ENCODE peak calls at places on chromosomes 2 and 18, in six cellular contexts. One of them, this sample, is unnamed.

GRCh38 chr18:6979954-6980353 is 137.6 kb downstream of the LAMA1 start:
- DNase-seq in fibroblast of pulmonary artery: no peak
- DNase-seq in breast epithelium: no peak
- DNase-seq in fibroblast of lung: no peak
- DNase-seq in hepatocyte: no peak
- DNase-seq in GM12865: no peak
- DNase-seq in this sample: no peak

GRCh38 chr2:43225093-43225787 is 1.2 kb downstream of the ZFP36L2 start:
- DNase-seq in fibroblast of pulmonary artery: peak; percentile 79
- DNase-seq in breast epithelium: peak; percentile 51
- DNase-seq in fibroblast of lung: peak; percentile 87
- DNase-seq in hepatocyte: peak; percentile 70
- DNase-seq in GM12865: peak; percentile 77
- DNase-seq in this sample: peak; percentile 87

GRCh38 chr2:219020604-219021365 is 20.5 kb downstream of the CFAP65 start:
- DNase-seq in fibroblast of pulmonary artery: peak; percentile 30
- DNase-seq in breast epithelium: no peak
- DNase-seq in fibroblast of lung: no peak
- DNase-seq in hepatocyte: no peak
- DNase-seq in GM12865: no peak
- DNase-seq in this sample: no peak

GRCh38 chr2:232094883-232095282 is 133.4 kb downstream of the DIS3L2 start:
- DNase-seq in fibroblast of pulmonary artery: no peak
- DNase-seq in breast epithelium: no peak
- DNase-seq in fibroblast of lung: no peak
- DNase-seq in hepatocyte: no peak
- DNase-seq in GM12865: no peak
- DNase-seq in this sample: no peak

GRCh38 chr2:187581125-187581896 is 27.1 kb upstream of the TFPI start:
- DNase-seq in fibroblast of pulmonary artery: peak; percentile 73
- DNase-seq in breast epithelium: no peak
- DNase-seq in fibroblast of lung: peak; percentile 69
- DNase-seq in hepatocyte: peak; percentile 60
- DNase-seq in GM12865: peak; percentile 59
- DNase-seq in this sample: peak; percentile 75

GRCh38 chr2:12287220-12287751 is 429.4 kb upstream of the TRIB2 start:
- DNase-seq in fibroblast of pulmonary artery: peak; percentile 56
- DNase-seq in breast epithelium: no peak
- DNase-seq in fibroblast of lung: peak; percentile 54
- DNase-seq in hepatocyte: no peak
- DNase-seq in GM12865: peak; percentile 51
- DNase-seq in this sample: peak; percentile 42

GRCh38 chr18:79749251-79750191 is 48.2 kb upstream of the KCNG2 start:
- DNase-seq in fibroblast of pulmonary artery: peak; percentile 58
- DNase-seq in breast epithelium: no peak
- DNase-seq in fibroblast of lung: peak; percentile 50
- DNase-seq in hepatocyte: no peak
- DNase-seq in GM12865: no peak
- DNase-seq in this sample: peak; percentile 64

GRCh38 chr2:125822746-125823145 is 833.2 kb upstream of the GYPC start:
- DNase-seq in fibroblast of pulmonary artery: no peak
- DNase-seq in breast epithelium: no peak
- DNase-seq in fibroblast of lung: no peak
- DNase-seq in hepatocyte: no peak
- DNase-seq in GM12865: no peak
- DNase-seq in this sample: no peak

GRCh38 chr2:206851511-206851910 is 86.1 kb downstream of the FASTKD2 start:
- DNase-seq in fibroblast of pulmonary artery: no peak
- DNase-seq in breast epithelium: no peak
- DNase-seq in fibroblast of lung: no peak
- DNase-seq in hepatocyte: no peak
- DNase-seq in GM12865: no peak
- DNase-seq in this sample: no peak

GRCh38 chr2:85134255-85135065 is 1.3 kb downstream of the TCF7L1 start:
- DNase-seq in fibroblast of pulmonary artery: peak; percentile 60
- DNase-seq in breast epithelium: no peak
- DNase-seq in fibroblast of lung: peak; percentile 53
- DNase-seq in hepatocyte: peak; percentile 78
- DNase-seq in GM12865: no peak
- DNase-seq in this sample: peak; percentile 47
- TF ChIP-seq CTCF in fibroblast of pulmonary artery: no peak
- TF ChIP-seq CTCF in breast epithelium: no peak
- TF ChIP-seq CTCF in fibroblast of lung: no peak
- TF ChIP-seq CTCF in hepatocyte: no peak
- TF ChIP-seq CTCF in GM12865: no peak
- TF ChIP-seq CTCF in this sample: no peak

GRCh38 chr2:8004250-8004681 is 677.6 kb upstream of the ID2 start:
- DNase-seq in fibroblast of pulmonary artery: peak; percentile 89
- DNase-seq in breast epithelium: peak; percentile 26
- DNase-seq in fibroblast of lung: peak; percentile 94
- DNase-seq in hepatocyte: peak; percentile 88
- DNase-seq in GM12865: peak; percentile 24
- DNase-seq in this sample: peak; percentile 86

GRCh38 chr2:8002765-8003393 is 679.0 kb upstream of the ID2 start:
- DNase-seq in fibroblast of pulmonary artery: no peak
- DNase-seq in breast epithelium: no peak
- DNase-seq in fibroblast of lung: no peak
- DNase-seq in hepatocyte: no peak
- DNase-seq in GM12865: peak; percentile 86
- DNase-seq in this sample: no peak

GRCh38 chr2:8000861-8001260 is 681.0 kb upstream of the ID2 start:
- DNase-seq in fibroblast of pulmonary artery: peak; percentile 18
- DNase-seq in breast epithelium: no peak
- DNase-seq in fibroblast of lung: no peak
- DNase-seq in hepatocyte: no peak
- DNase-seq in GM12865: peak; percentile 47
- DNase-seq in this sample: no peak

GRCh38 chr2:8006181-8006580 is 675.7 kb upstream of the ID2 start:
- DNase-seq in fibroblast of pulmonary artery: no peak
- DNase-seq in breast epithelium: no peak
- DNase-seq in fibroblast of lung: no peak
- DNase-seq in hepatocyte: no peak
- DNase-seq in GM12865: no peak
- DNase-seq in this sample: no peak

GRCh38 chr2:8003462-8004075 is 678.3 kb upstream of the ID2 start:
- DNase-seq in fibroblast of pulmonary artery: peak; percentile 73
- DNase-seq in breast epithelium: peak; percentile 22
- DNase-seq in fibroblast of lung: peak; percentile 78
- DNase-seq in hepatocyte: peak; percentile 70
- DNase-seq in GM12865: no peak
- DNase-seq in this sample: peak; percentile 70
- H3K4me3 ChIP-seq in fibroblast of pulmonary artery: peak overlapping the region; percentile 17
- H3K4me3 ChIP-seq in breast epithelium: no peak overlapping the region
- H3K4me3 ChIP-seq in fibroblast of lung: peak overlapping the region; percentile 42
- H3K4me3 ChIP-seq in hepatocyte: no peak overlapping the region
- H3K4me3 ChIP-seq in GM12865: no peak overlapping the region
- H3K4me3 ChIP-seq in this sample: no peak overlapping the region

DNA sequence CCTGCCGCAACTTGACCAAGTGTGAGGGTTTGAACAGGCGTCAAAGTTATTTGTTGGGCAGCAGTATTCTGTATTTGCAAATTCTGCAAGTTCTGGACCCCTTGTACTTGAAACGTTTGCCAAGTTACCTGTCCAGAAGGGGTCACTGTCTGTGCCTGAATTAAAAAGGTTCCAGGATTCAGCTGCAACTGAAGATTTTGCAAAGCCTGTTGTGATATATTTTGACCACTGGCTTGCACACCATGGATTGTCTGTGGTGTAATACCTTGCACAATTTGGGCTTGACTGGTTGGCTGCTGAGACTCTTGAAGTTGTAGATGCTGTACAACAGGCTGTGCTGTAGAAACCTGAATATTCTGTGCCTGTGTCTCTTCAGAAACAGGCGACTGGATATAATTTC is 10.2 kb downstream of the SP3 start:
- DNase-seq in fibroblast of pulmonary artery: no peak
- DNase-seq in breast epithelium: no peak
- DNase-seq in fibroblast of lung: no peak
- DNase-seq in hepatocyte: no peak
- DNase-seq in GM12865: no peak
- DNase-seq in this sample: no peak
- TF ChIP-seq CTCF in fibroblast of pulmonary artery: no peak
- TF ChIP-seq CTCF in breast epithelium: no peak
- TF ChIP-seq CTCF in fibroblast of lung: no peak
- TF ChIP-seq CTCF in hepatocyte: no peak
- TF ChIP-seq CTCF in GM12865: no peak
- TF ChIP-seq CTCF in this sample: no peak

GRCh38 chr2:189951791-189952535 is 110.6 kb downstream of the MSTN start:
- DNase-seq in fibroblast of pulmonary artery: peak; percentile 49
- DNase-seq in breast epithelium: no peak
- DNase-seq in fibroblast of lung: no peak
- DNase-seq in hepatocyte: no peak
- DNase-seq in GM12865: peak; percentile 62
- DNase-seq in this sample: no peak
- H3K4me3 ChIP-seq in fibroblast of pulmonary artery: no peak overlapping the region
- H3K4me3 ChIP-seq in breast epithelium: no peak overlapping the region
- H3K4me3 ChIP-seq in fibroblast of lung: no peak overlapping the region
- H3K4me3 ChIP-seq in hepatocyte: no peak overlapping the region
- H3K4me3 ChIP-seq in GM12865: peak overlapping the region; percentile 34
- H3K4me3 ChIP-seq in this sample: no peak overlapping the region

GRCh38 chr2:238288650-238289573 is 502 bp upstream of the PER2 start:
- DNase-seq in fibroblast of pulmonary artery: peak; percentile 99
- DNase-seq in breast epithelium: peak; percentile 99
- DNase-seq in fibroblast of lung: peak; percentile 97
- DNase-seq in hepatocyte: peak; percentile 99
- DNase-seq in GM12865: peak; percentile 99
- DNase-seq in this sample: peak; percentile 99
- TF ChIP-seq CTCF in fibroblast of pulmonary artery: peak; percentile 3
- TF ChIP-seq CTCF in breast epithelium: no peak
- TF ChIP-seq CTCF in fibroblast of lung: peak; percentile 22
- TF ChIP-seq CTCF in hepatocyte: peak; percentile 18
- TF ChIP-seq CTCF in GM12865: peak; percentile 27
- TF ChIP-seq CTCF in this sample: peak; percentile 2